ENCODE peak calls at places on chromosomes 3 and 15, in ten cellular contexts. One of them, this sample, is unnamed.

GRCh38 chr3:126900859-126901540 is 81.9 kb upstream of the PLXNA1 start:
- DNase-seq in breast epithelium: no peak
- DNase-seq in activated B cell treated with CpG ODN at 0.5 μM for 24 hours: no peak
- DNase-seq in left lung: no peak
- DNase-seq in natural killer cell: no peak
- DNase-seq in GM06990: no peak
- DNase-seq in progenitor cell of endocrine pancreas: no peak
- DNase-seq in thoracic aorta: no peak
- DNase-seq in MCF 10A: no peak
- DNase-seq in cardiac muscle cell: no peak
- DNase-seq in this sample: no peak

GRCh38 chr3:182962162-182962561 is 18.2 kb downstream of the DCUN1D1 start:
- DNase-seq in progenitor cell of endocrine pancreas: no peak
- DNase-seq in thoracic aorta: no peak
- DNase-seq in left lung: no peak
- DNase-seq in breast epithelium: no peak
- DNase-seq in natural killer cell: no peak
- DNase-seq in activated B cell treated with CpG ODN at 0.5 μM for 24 hours: no peak
- DNase-seq in GM06990: no peak
- DNase-seq in MCF 10A: no peak
- DNase-seq in cardiac muscle cell: peak; percentile 14
- DNase-seq in this sample: no peak

GRCh38 chr3:31013843-31014242 is 119.4 kb upstream of the GADL1 start:
- DNase-seq in breast epithelium: no peak
- DNase-seq in cardiac muscle cell: no peak
- DNase-seq in GM06990: no peak
- DNase-seq in progenitor cell of endocrine pancreas: no peak
- DNase-seq in activated B cell treated with CpG ODN at 0.5 μM for 24 hours: no peak
- DNase-seq in thoracic aorta: no peak
- DNase-seq in MCF 10A: no peak
- DNase-seq in left lung: no peak
- DNase-seq in natural killer cell: no peak
- DNase-seq in this sample: no peak

GRCh38 chr15:64096486-64097431 is 977 bp downstream of the SNX1 start:
- DNase-seq in activated B cell treated with CpG ODN at 0.5 μM for 24 hours: no peak
- DNase-seq in cardiac muscle cell: peak; percentile 55
- DNase-seq in natural killer cell: no peak
- DNase-seq in thoracic aorta: no peak
- DNase-seq in progenitor cell of endocrine pancreas: no peak
- DNase-seq in MCF 10A: peak; percentile 37
- DNase-seq in left lung: no peak
- DNase-seq in breast epithelium: no peak
- DNase-seq in GM06990: no peak
- DNase-seq in this sample: no peak

GRCh38 chr3:106168941-106169340 is 300.1 kb upstream of the CBLB start:
- DNase-seq in GM06990: no peak
- DNase-seq in cardiac muscle cell: no peak
- DNase-seq in progenitor cell of endocrine pancreas: no peak
- DNase-seq in natural killer cell: no peak
- DNase-seq in activated B cell treated with CpG ODN at 0.5 μM for 24 hours: no peak
- DNase-seq in left lung: no peak
- DNase-seq in breast epithelium: no peak
- DNase-seq in MCF 10A: no peak
- DNase-seq in thoracic aorta: no peak
- DNase-seq in this sample: no peak

GRCh38 chr3:120855665-120856437 is 52.2 kb upstream of the STXBP5L start:
- DNase-seq in activated B cell treated with CpG ODN at 0.5 μM for 24 hours: no peak
- DNase-seq in thoracic aorta: peak; percentile 13
- DNase-seq in progenitor cell of endocrine pancreas: no peak
- DNase-seq in MCF 10A: peak; percentile 78
- DNase-seq in natural killer cell: no peak
- DNase-seq in cardiac muscle cell: peak; percentile 82
- DNase-seq in breast epithelium: no peak
- DNase-seq in GM06990: no peak
- DNase-seq in left lung: no peak
- DNase-seq in this sample: no peak

GRCh38 chr3:169489775-169490546 is 173.6 kb downstream of the MECOM start:
- DNase-seq in MCF 10A: no peak
- DNase-seq in left lung: no peak
- DNase-seq in GM06990: no peak
- DNase-seq in cardiac muscle cell: no peak
- DNase-seq in natural killer cell: no peak
- DNase-seq in progenitor cell of endocrine pancreas: no peak
- DNase-seq in breast epithelium: no peak
- DNase-seq in activated B cell treated with CpG ODN at 0.5 μM for 24 hours: no peak
- DNase-seq in thoracic aorta: no peak
- DNase-seq in this sample: no peak

GRCh38 chr3:23648965-23649328 is 156.8 kb upstream of the UBE2E1 start:
- DNase-seq in cardiac muscle cell: no peak
- DNase-seq in left lung: no peak
- DNase-seq in progenitor cell of endocrine pancreas: no peak
- DNase-seq in natural killer cell: no peak
- DNase-seq in thoracic aorta: no peak
- DNase-seq in activated B cell treated with CpG ODN at 0.5 μM for 24 hours: no peak
- DNase-seq in GM06990: no peak
- DNase-seq in breast epithelium: no peak
- DNase-seq in MCF 10A: no peak
- DNase-seq in this sample: no peak

GRCh38 chr15:91118796-91119590 is 18.9 kb downstream of the SV2B start:
- DNase-seq in thoracic aorta: no peak
- DNase-seq in GM06990: no peak
- DNase-seq in natural killer cell: no peak
- DNase-seq in left lung: no peak
- DNase-seq in MCF 10A: no peak
- DNase-seq in cardiac muscle cell: no peak
- DNase-seq in progenitor cell of endocrine pancreas: no peak
- DNase-seq in activated B cell treated with CpG ODN at 0.5 μM for 24 hours: no peak
- DNase-seq in breast epithelium: no peak
- DNase-seq in this sample: no peak

GRCh38 chr15:62241135-62241770 is 76.2 kb upstream of the C2CD4B start:
- DNase-seq in natural killer cell: no peak
- DNase-seq in activated B cell treated with CpG ODN at 0.5 μM for 24 hours: no peak
- DNase-seq in MCF 10A: peak; percentile 18
- DNase-seq in thoracic aorta: no peak
- DNase-seq in progenitor cell of endocrine pancreas: no peak
- DNase-seq in left lung: no peak
- DNase-seq in cardiac muscle cell: peak; percentile 10
- DNase-seq in GM06990: no peak
- DNase-seq in breast epithelium: no peak
- DNase-seq in this sample: no peak

GRCh38 chr3:184619348-184619747 is 57.8 kb downstream of the EPHB3 start:
- DNase-seq in cardiac muscle cell: peak; percentile 25
- DNase-seq in GM06990: no peak
- DNase-seq in breast epithelium: no peak
- DNase-seq in left lung: no peak
- DNase-seq in progenitor cell of endocrine pancreas: no peak
- DNase-seq in natural killer cell: no peak
- DNase-seq in activated B cell treated with CpG ODN at 0.5 μM for 24 hours: no peak
- DNase-seq in MCF 10A: no peak
- DNase-seq in thoracic aorta: no peak
- DNase-seq in this sample: no peak

GRCh38 chr15:25674948-25675347 is 188.2 kb downstream of the ATP10A start:
- DNase-seq in left lung: no peak
- DNase-seq in breast epithelium: peak; percentile 55
- DNase-seq in progenitor cell of endocrine pancreas: no peak
- DNase-seq in MCF 10A: no peak
- DNase-seq in thoracic aorta: no peak
- DNase-seq in activated B cell treated with CpG ODN at 0.5 μM for 24 hours: no peak
- DNase-seq in GM06990: no peak
- DNase-seq in natural killer cell: no peak
- DNase-seq in cardiac muscle cell: no peak
- DNase-seq in this sample: no peak

GRCh38 chr3:197363553-197364409 is 65.4 kb upstream of the DLG1 start:
- DNase-seq in left lung: no peak
- DNase-seq in thoracic aorta: no peak
- DNase-seq in MCF 10A: no peak
- DNase-seq in progenitor cell of endocrine pancreas: no peak
- DNase-seq in breast epithelium: no peak
- DNase-seq in activated B cell treated with CpG ODN at 0.5 μM for 24 hours: no peak
- DNase-seq in GM06990: no peak
- DNase-seq in cardiac muscle cell: no peak
- DNase-seq in natural killer cell: no peak
- DNase-seq in this sample: no peak

GRCh38 chr15:70566047-70566835 is 197.1 kb downstream of the UACA start:
- DNase-seq in MCF 10A: no peak
- DNase-seq in thoracic aorta: no peak
- DNase-seq in cardiac muscle cell: no peak
- DNase-seq in left lung: no peak
- DNase-seq in breast epithelium: no peak
- DNase-seq in natural killer cell: no peak
- DNase-seq in GM06990: no peak
- DNase-seq in activated B cell treated with CpG ODN at 0.5 μM for 24 hours: no peak
- DNase-seq in progenitor cell of endocrine pancreas: no peak
- DNase-seq in this sample: no peak
- TF ChIP-seq CTCF in MCF 10A: no peak
- TF ChIP-seq CTCF in thoracic aorta: no peak
- TF ChIP-seq CTCF in cardiac muscle cell: peak; percentile 18
- TF ChIP-seq CTCF in left lung: no peak
- TF ChIP-seq CTCF in breast epithelium: no peak
- TF ChIP-seq CTCF in natural killer cell: no peak
- TF ChIP-seq CTCF in GM06990: no peak
- TF ChIP-seq CTCF in activated B cell treated with CpG ODN at 0.5 μM for 24 hours: no peak
- TF ChIP-seq CTCF in progenitor cell of endocrine pancreas: no peak
- TF ChIP-seq CTCF in this sample: no peak

GRCh38 chr3:125398952-125399351 is 23.8 kb upstream of the ZNF148 start:
- DNase-seq in natural killer cell: no peak
- DNase-seq in left lung: no peak
- DNase-seq in cardiac muscle cell: no peak
- DNase-seq in MCF 10A: peak; percentile 56
- DNase-seq in GM06990: no peak
- DNase-seq in breast epithelium: no peak
- DNase-seq in activated B cell treated with CpG ODN at 0.5 μM for 24 hours: no peak
- DNase-seq in thoracic aorta: no peak
- DNase-seq in progenitor cell of endocrine pancreas: no peak
- DNase-seq in this sample: no peak
- TF ChIP-seq CTCF in natural killer cell: no peak
- TF ChIP-seq CTCF in left lung: no peak
- TF ChIP-seq CTCF in cardiac muscle cell: no peak
- TF ChIP-seq CTCF in MCF 10A: no peak
- TF ChIP-seq CTCF in GM06990: peak; percentile 38
- TF ChIP-seq CTCF in breast epithelium: no peak
- TF ChIP-seq CTCF in activated B cell treated with CpG ODN at 0.5 μM for 24 hours: no peak
- TF ChIP-seq CTCF in thoracic aorta: no peak
- TF ChIP-seq CTCF in progenitor cell of endocrine pancreas: no peak
- TF ChIP-seq CTCF in this sample: peak; percentile 34

GRCh38 chr15:100244796-100245495 is 96.8 kb downstream of the ADAMTS17 start:
- DNase-seq in left lung: no peak
- DNase-seq in cardiac muscle cell: no peak
- DNase-seq in breast epithelium: no peak
- DNase-seq in MCF 10A: no peak
- DNase-seq in thoracic aorta: no peak
- DNase-seq in activated B cell treated with CpG ODN at 0.5 μM for 24 hours: no peak
- DNase-seq in natural killer cell: no peak
- DNase-seq in progenitor cell of endocrine pancreas: no peak
- DNase-seq in GM06990: no peak
- DNase-seq in this sample: no peak

GRCh38 chr15:100245496-100245838 is 96.3 kb downstream of the ADAMTS17 start:
- DNase-seq in MCF 10A: no peak
- DNase-seq in cardiac muscle cell: peak; percentile 48
- DNase-seq in GM06990: no peak
- DNase-seq in progenitor cell of endocrine pancreas: no peak
- DNase-seq in left lung: no peak
- DNase-seq in breast epithelium: no peak
- DNase-seq in thoracic aorta: no peak
- DNase-seq in natural killer cell: no peak
- DNase-seq in activated B cell treated with CpG ODN at 0.5 μM for 24 hours: no peak
- DNase-seq in this sample: no peak

GRCh38 chr15:100245855-100246254 is 95.9 kb downstream of the ADAMTS17 start:
- DNase-seq in natural killer cell: no peak
- DNase-seq in left lung: no peak
- DNase-seq in cardiac muscle cell: no peak
- DNase-seq in breast epithelium: no peak
- DNase-seq in progenitor cell of endocrine pancreas: no peak
- DNase-seq in thoracic aorta: no peak
- DNase-seq in activated B cell treated with CpG ODN at 0.5 μM for 24 hours: no peak
- DNase-seq in MCF 10A: no peak
- DNase-seq in GM06990: no peak
- DNase-seq in this sample: no peak

GRCh38 chr15:100241572-100242479 is 99.9 kb downstream of the ADAMTS17 start:
- DNase-seq in GM06990: no peak
- DNase-seq in thoracic aorta: peak; percentile 15
- DNase-seq in progenitor cell of endocrine pancreas: no peak
- DNase-seq in left lung: no peak
- DNase-seq in breast epithelium: no peak
- DNase-seq in cardiac muscle cell: peak; percentile 80
- DNase-seq in natural killer cell: no peak
- DNase-seq in activated B cell treated with CpG ODN at 0.5 μM for 24 hours: no peak
- DNase-seq in MCF 10A: peak; percentile 73
- DNase-seq in this sample: no peak

DNA sequence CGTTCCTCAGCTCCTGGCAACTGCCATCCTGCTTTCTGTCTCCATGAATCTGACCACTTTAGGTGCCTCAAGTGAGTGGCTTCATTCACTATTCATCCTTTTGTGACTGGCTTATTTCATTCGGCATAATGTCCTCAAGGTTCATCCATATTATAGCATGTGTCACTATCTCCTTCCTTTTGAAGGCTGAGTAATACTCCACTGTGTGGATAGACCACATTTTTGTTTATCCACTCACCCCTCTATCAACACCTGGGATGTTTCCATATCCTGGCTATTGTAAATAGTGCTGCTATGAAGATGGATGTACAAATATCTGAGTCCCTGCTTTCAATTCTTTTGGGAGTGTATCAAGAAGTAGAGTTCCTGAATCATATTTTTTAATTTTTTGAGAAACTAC is 98.8 kb downstream of the ADAMTS17 start:
- DNase-seq in progenitor cell of endocrine pancreas: no peak
- DNase-seq in MCF 10A: no peak
- DNase-seq in cardiac muscle cell: no peak
- DNase-seq in thoracic aorta: no peak
- DNase-seq in GM06990: no peak
- DNase-seq in activated B cell treated with CpG ODN at 0.5 μM for 24 hours: no peak
- DNase-seq in natural killer cell: no peak
- DNase-seq in left lung: no peak
- DNase-seq in breast epithelium: no peak
- DNase-seq in this sample: no peak
- TF ChIP-seq CTCF in progenitor cell of endocrine pancreas: no peak
- TF ChIP-seq CTCF in MCF 10A: no peak
- TF ChIP-seq CTCF in cardiac muscle cell: no peak
- TF ChIP-seq CTCF in thoracic aorta: no peak
- TF ChIP-seq CTCF in GM06990: no peak
- TF ChIP-seq CTCF in activated B cell treated with CpG ODN at 0.5 μM for 24 hours: no peak
- TF ChIP-seq CTCF in natural killer cell: no peak
- TF ChIP-seq CTCF in left lung: no peak
- TF ChIP-seq CTCF in breast epithelium: no peak
- TF ChIP-seq CTCF in this sample: no peak

DNA sequence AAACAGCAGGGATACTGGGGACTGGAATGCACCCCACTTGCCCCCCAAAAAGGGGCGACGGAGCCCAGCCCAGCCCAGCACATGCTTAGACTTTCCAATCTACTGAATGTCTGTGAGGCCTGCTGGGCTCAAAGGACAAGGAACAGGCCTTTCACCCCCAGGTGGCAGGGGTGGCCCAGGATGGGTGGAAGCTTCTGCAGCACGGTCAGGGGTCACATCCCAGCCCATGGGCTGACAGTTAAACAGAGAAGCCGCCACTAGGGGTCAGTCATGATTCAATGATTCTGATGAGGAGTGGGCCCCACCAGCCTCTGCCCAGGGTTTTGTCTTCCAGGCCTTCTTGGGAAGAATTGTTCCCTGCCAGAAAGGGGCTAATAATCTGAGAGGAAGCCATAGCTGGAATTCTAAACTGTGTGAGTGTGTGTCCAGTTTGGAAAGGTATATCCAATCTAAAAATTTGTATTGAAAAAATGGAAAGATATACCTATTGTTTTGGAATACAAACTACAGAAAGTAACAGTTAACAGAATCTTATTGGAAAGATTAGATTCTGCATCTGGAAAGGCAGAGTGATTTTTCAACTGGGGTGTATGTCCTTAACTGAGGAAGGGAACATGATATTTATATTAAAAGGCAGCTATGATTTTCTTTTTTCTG is 2.2 kb downstream of the CHRNB4 start:
- DNase-seq in GM06990: no peak
- DNase-seq in left lung: no peak
- DNase-seq in MCF 10A: peak; percentile 72
- DNase-seq in breast epithelium: no peak
- DNase-seq in natural killer cell: no peak
- DNase-seq in activated B cell treated with CpG ODN at 0.5 μM for 24 hours: no peak
- DNase-seq in progenitor cell of endocrine pancreas: peak; percentile 64
- DNase-seq in thoracic aorta: no peak
- DNase-seq in cardiac muscle cell: peak; percentile 59
- DNase-seq in this sample: peak; percentile 80
- TF ChIP-seq CTCF in GM06990: peak; percentile 70
- TF ChIP-seq CTCF in left lung: peak; percentile 53
- TF ChIP-seq CTCF in MCF 10A: peak; percentile 63
- TF ChIP-seq CTCF in breast epithelium: no peak
- TF ChIP-seq CTCF in natural killer cell: peak; percentile 11
- TF ChIP-seq CTCF in activated B cell treated with CpG ODN at 0.5 μM for 24 hours: no peak
- TF ChIP-seq CTCF in progenitor cell of endocrine pancreas: peak; percentile 80
- TF ChIP-seq CTCF in thoracic aorta: peak; percentile 51
- TF ChIP-seq CTCF in cardiac muscle cell: peak; percentile 68
- TF ChIP-seq CTCF in this sample: peak; percentile 67

This sample was measured in GM13977.